ENCODE peak calls at places on chromosomes 13 and 19, in six cellular contexts. Q is AG04450, C is heart left ventricle, K is SJSA1, J is A549, X is fibroblast of the aortic adventitia. F is an unnamed sample.
A peak's percentile ranks its signal among the peaks of the same experiment; 100 is the strongest.

GRCh38 chr13:41458187-41458938 is 1.0 kb downstream of the RGCC start:
- DNase-seq in Q (no peak), C (peak; percentile 32), K (no peak), J (no peak), X (no peak), F (peak; percentile 51)

GRCh38 chr13:80740076-80740475 is 399.1 kb upstream of the SPRY2 start:
- DNase-seq in Q (no peak), C (no peak), K (no peak), J (no peak), X (no peak), F (no peak)

GRCh38 chr13:100149389-100149788 is 60.5 kb downstream of the PCCA start:
- DNase-seq in Q (no peak), C (no peak), K (peak; percentile 57), J (no peak), X (peak; percentile 60), F (no peak)

GRCh38 chr13:100673831-100674362 is 698 bp downstream of the TMTC4 start:
- DNase-seq in Q (peak; percentile 63), C (peak; percentile 35), K (peak; percentile 87), J (peak; percentile 61), X (peak; percentile 89), F (peak; percentile 41)

GRCh38 chr19:31537136-31537535 is 187.9 kb upstream of the TSHZ3 start:
- DNase-seq in Q (no peak), C (no peak), K (no peak), J (no peak), X (no peak), F (no peak)

GRCh38 chr13:110576736-110577476 is 15.4 kb upstream of the RAB20 start:
- DNase-seq in Q (no peak), C (no peak), K (no peak), J (no peak), X (no peak), F (no peak)

GRCh38 chr13:27978301-27978968 is 9.3 kb upstream of the CDX2 start:
- DNase-seq in Q (no peak), C (no peak), K (no peak), J (no peak), X (no peak), F (no peak)

GRCh38 chr13:108154421-108154858 is 60.9 kb downstream of the LIG4 start:
- DNase-seq in Q (no peak), C (no peak), K (no peak), J (peak; percentile 3), X (no peak), F (peak; percentile 74)

GRCh38 chr13:79900356-79900755 is 419.4 kb downstream of the NDFIP2 start:
- DNase-seq in Q (no peak), C (no peak), K (no peak), J (no peak), X (no peak), F (no peak)

GRCh38 chr19:49151339-49152217 is 3.6 kb downstream of the HRC start:
- DNase-seq in Q (no peak), C (peak; percentile 55), K (no peak), J (peak; percentile 91), X (peak; percentile 28), F (peak; percentile 89)

GRCh38 chr19:49422407-49423277 is 599 bp downstream of the PTH2 start:
- DNase-seq in Q (no peak), C (no peak), K (no peak), J (peak; percentile 89), X (peak; percentile 16), F (peak; percentile 91)

GRCh38 chr19:38122402-38123093 is 101.5 kb downstream of the DPF1 start:
- DNase-seq in Q (no peak), C (no peak), K (no peak), J (no peak), X (no peak), F (no peak)

GRCh38 chr13:75748874-75749273 is 112.7 kb downstream of the LMO7 start:
- DNase-seq in Q (no peak), C (no peak), K (no peak), J (no peak), X (no peak), F (no peak)

GRCh38 chr19:31263317-31263716 is 85.9 kb downstream of the TSHZ3 start:
- DNase-seq in Q (no peak), C (no peak), K (no peak), J (no peak), X (no peak), F (no peak)

GRCh38 chr13:99980201-99981114 is 1.1 kb upstream of the ZIC2 start:
- DNase-seq in Q (no peak), C (peak; percentile 46), K (peak; percentile 88), J (peak; percentile 87), X (peak; percentile 29), F (peak; percentile 42)

GRCh38 chr13:73658639-73659038 is 475.6 kb downstream of the KLF12 start:
- DNase-seq in Q (no peak), C (no peak), K (no peak), J (no peak), X (no peak), F (no peak)

GRCh38 chr19:43820861-43821215 is 6.3 kb upstream of the ZNF283 start:
- DNase-seq in Q (no peak), C (no peak), K (no peak), J (no peak), X (no peak), F (no peak)

GRCh38 chr13:98348476-98348875 is 171.4 kb upstream of the RNF113B start:
- DNase-seq in Q (no peak), C (no peak), K (no peak), J (no peak), X (no peak), F (no peak)

GRCh38 chr19:56476671-56477428 is at the start of gene ZNF667:
- DNase-seq in Q (no peak), C (no peak), K (no peak), J (no peak), X (peak; percentile 21), F (no peak)

GRCh38 chr13:26486550-26486949 is 70.9 kb upstream of the WASF3 start:
- DNase-seq in Q (no peak), C (peak; percentile 27), K (no peak), J (no peak), X (no peak), F (no peak)

GRCh38 chr13:78700121-78700910 is 41.4 kb upstream of the OBI1 start:
- DNase-seq in Q (no peak), C (no peak), K (no peak), J (no peak), X (peak; percentile 71), F (no peak)

GRCh38 chr13:26946675-26947342 is 186.2 kb upstream of the GPR12 start:
- DNase-seq in Q (peak; percentile 42), C (no peak), K (peak; percentile 6), J (peak; percentile 71), X (peak; percentile 86), F (no peak)

GRCh38 chr13:28716511-28716910 is 2.3 kb downstream of the SLC46A3 start:
- DNase-seq in Q (no peak), C (peak; percentile 65), K (peak; percentile 38), J (peak; percentile 49), X (peak; percentile 73), F (peak; percentile 75)

DNA sequence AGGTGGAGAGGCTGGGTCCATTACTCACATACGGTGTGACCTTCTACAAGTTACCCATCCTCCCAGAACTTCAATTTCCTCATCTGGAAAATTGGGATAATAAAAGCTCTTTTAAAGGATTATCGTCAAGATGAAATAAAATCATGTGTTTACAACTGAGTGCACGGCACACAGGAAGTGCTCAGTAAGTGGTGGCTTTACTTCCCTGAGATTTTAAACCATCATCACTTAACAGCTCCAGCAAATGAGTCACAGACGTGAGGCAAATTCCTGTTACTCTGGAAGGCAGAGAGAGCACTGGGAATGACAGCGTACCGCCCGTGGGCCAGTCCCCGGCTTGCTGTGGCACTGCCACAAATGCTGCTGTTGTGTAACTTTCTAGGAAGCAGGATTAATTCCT is 64.1 kb downstream of the MRPL57 start:
- DNase-seq in Q (no peak), C (no peak), K (peak; percentile 28), J (no peak), X (peak; percentile 55), F (no peak)
- H3K4me3 ChIP-seq in Q (no peak overlapping the region), C (no peak overlapping the region), K (no peak overlapping the region), J (no peak overlapping the region), X (no peak overlapping the region), F (no peak overlapping the region)

DNA sequence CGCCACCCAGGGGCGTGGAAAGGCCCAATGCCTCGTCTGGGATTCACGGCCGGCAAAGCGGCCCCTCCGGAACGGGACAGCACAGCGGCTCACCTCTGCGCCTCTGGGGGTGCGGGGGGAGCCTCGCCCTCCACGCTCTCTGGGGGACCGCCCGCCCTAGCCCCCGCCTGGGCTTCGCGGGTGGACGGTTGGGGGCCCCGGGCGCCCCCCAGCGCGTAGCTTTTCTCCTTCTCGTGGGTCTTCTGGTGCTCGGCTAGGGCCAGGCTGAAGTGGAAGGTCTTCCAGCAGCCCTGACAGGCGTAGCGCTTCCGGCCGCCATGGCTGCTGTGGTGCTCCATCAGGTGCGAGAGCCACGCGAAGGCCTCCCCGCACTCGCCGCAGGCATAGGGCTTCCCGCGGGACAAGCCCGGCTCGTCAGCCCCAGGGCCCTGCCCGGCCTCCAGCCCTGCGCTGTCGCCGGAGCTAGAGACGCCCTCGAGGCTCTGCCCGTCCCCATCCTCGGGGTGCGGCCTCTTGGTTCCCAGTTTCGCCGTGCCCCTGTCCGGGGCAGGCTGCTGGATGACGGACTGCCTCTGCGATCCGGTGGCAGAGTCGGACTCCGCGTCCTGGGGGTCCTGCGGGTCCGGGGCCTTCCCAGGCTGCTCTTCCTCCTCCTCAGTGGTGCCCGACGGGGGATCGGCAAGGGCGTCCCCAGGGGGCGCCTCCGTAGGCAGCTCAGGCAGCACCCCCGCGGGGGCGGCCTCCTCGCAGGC is 13.3 kb downstream of the ZSCAN18 start:
- DNase-seq in Q (no peak), C (no peak), K (no peak), J (no peak), X (no peak), F (peak; percentile 78)
- H3K4me3 ChIP-seq in Q (no peak overlapping the region), C (no peak overlapping the region), K (no peak overlapping the region), J (no peak overlapping the region), X (no peak overlapping the region), F (no peak overlapping the region)

GRCh38 chr13:112098699-112099098 is 31.8 kb downstream of the SOX1 start:
- DNase-seq in Q (no peak), C (no peak), K (no peak), J (no peak), X (no peak), F (no peak)
- H3K4me3 ChIP-seq in Q (no peak overlapping the region), C (no peak overlapping the region), K (no peak overlapping the region), J (no peak overlapping the region), X (no peak overlapping the region), F (no peak overlapping the region)

GRCh38 chr19:4414800-4415251 is 12.4 kb downstream of the CHAF1A start:
- DNase-seq in Q (no peak), C (no peak), K (no peak), J (no peak), X (no peak), F (no peak)

GRCh38 chr19:4414144-4414799 is 11.8 kb downstream of the CHAF1A start:
- DNase-seq in Q (no peak), C (no peak), K (no peak), J (no peak), X (peak; percentile 62), F (no peak)

GRCh38 chr19:4413588-4413987 is 11.1 kb downstream of the CHAF1A start:
- DNase-seq in Q (no peak), C (no peak), K (no peak), J (no peak), X (no peak), F (no peak)

GRCh38 chr19:4416268-4416667 is 13.8 kb downstream of the CHAF1A start:
- DNase-seq in Q (no peak), C (no peak), K (no peak), J (no peak), X (no peak), F (no peak)

DNA sequence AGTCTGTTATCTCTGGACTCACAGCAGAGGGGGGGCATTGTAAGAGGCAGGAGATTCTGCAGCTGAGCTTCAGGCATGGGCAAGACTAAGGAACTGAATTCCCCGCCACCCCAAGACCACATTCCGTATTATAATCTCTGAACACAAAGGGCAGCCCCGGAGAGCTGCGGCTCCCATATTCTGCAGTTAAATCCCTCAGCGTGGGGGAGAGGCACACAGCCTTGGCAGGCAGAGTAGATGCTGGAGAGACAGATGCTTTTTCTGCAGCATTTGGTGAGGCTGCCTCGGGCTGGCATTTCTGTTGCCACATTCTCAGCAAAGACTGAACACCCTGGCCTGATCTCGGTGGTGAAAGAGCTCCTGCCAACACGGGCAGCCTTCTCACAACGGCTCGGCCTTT is 12.9 kb downstream of the CHAF1A start:
- DNase-seq in Q (no peak), C (no peak), K (no peak), J (no peak), X (peak; percentile 39), F (no peak)
- H3K4me3 ChIP-seq in Q (peak overlapping the region; percentile 31), C (no peak overlapping the region), K (no peak overlapping the region), J (no peak overlapping the region), X (no peak overlapping the region), F (no peak overlapping the region)

F was measured in upper lobe of left lung.